ENCODE peak calls at places on chromosomes 4 and X, in six cellular contexts. One of them, this sample, is unnamed.

GRCh38 chr4:52659016-52659721 is at the start of gene USP46:
- DNase-seq in IMR-90: peak
- DNase-seq in trophoblast cell: peak
- DNase-seq in mesenchymal stem cell: peak
- DNase-seq in H1: no peak
- DNase-seq in neuronal stem cell: peak
- DNase-seq in this sample: peak

GRCh38 chrX:7889680-7890079 is 37.5 kb downstream of the PNPLA4 start:
- DNase-seq in IMR-90: peak
- DNase-seq in trophoblast cell: peak
- DNase-seq in neuronal stem cell: no peak
- DNase-seq in H1: no peak
- DNase-seq in mesenchymal stem cell: peak
- DNase-seq in this sample: no peak

GRCh38 chrX:15269618-15270521 is at the start of gene ASB9:
- DNase-seq in neuronal stem cell: no peak
- DNase-seq in trophoblast cell: peak
- DNase-seq in H1: no peak
- DNase-seq in IMR-90: peak
- DNase-seq in mesenchymal stem cell: peak
- DNase-seq in this sample: peak

GRCh38 chrX:41922694-41923171 is 621 bp downstream of the CASK start:
- DNase-seq in IMR-90: no peak
- DNase-seq in trophoblast cell: peak
- DNase-seq in neuronal stem cell: no peak
- DNase-seq in H1: no peak
- DNase-seq in mesenchymal stem cell: peak
- DNase-seq in this sample: peak

GRCh38 chr4:4446434-4446833 is 59.5 kb downstream of the NSG1 start:
- DNase-seq in mesenchymal stem cell: no peak
- DNase-seq in neuronal stem cell: no peak
- DNase-seq in trophoblast cell: peak
- DNase-seq in IMR-90: peak
- DNase-seq in H1: no peak
- DNase-seq in this sample: no peak

GRCh38 chr4:176011523-176011922 is 54.1 kb upstream of the WDR17 start:
- DNase-seq in IMR-90: no peak
- DNase-seq in mesenchymal stem cell: no peak
- DNase-seq in trophoblast cell: no peak
- DNase-seq in H1: no peak
- DNase-seq in neuronal stem cell: no peak
- DNase-seq in this sample: no peak

GRCh38 chr4:147479817-147480216 is 1.1 kb upstream of the EDNRA start:
- DNase-seq in neuronal stem cell: no peak
- DNase-seq in trophoblast cell: no peak
- DNase-seq in H1: no peak
- DNase-seq in IMR-90: peak
- DNase-seq in mesenchymal stem cell: peak
- DNase-seq in this sample: no peak

GRCh38 chrX:37783284-37783683 is 3.4 kb downstream of the CYBB start:
- DNase-seq in IMR-90: no peak
- DNase-seq in mesenchymal stem cell: no peak
- DNase-seq in H1: no peak
- DNase-seq in neuronal stem cell: no peak
- DNase-seq in trophoblast cell: no peak
- DNase-seq in this sample: no peak

GRCh38 chrX:125894947-125895346 is 271.1 kb downstream of the DCAF12L2 start:
- DNase-seq in IMR-90: no peak
- DNase-seq in trophoblast cell: no peak
- DNase-seq in mesenchymal stem cell: no peak
- DNase-seq in neuronal stem cell: no peak
- DNase-seq in H1: no peak
- DNase-seq in this sample: no peak

GRCh38 chrX:5080812-5081211 is 1147.9 kb downstream of the NLGN4X start:
- DNase-seq in mesenchymal stem cell: no peak
- DNase-seq in neuronal stem cell: no peak
- DNase-seq in trophoblast cell: no peak
- DNase-seq in IMR-90: no peak
- DNase-seq in H1: no peak
- DNase-seq in this sample: no peak

GRCh38 chr4:166169111-166169510 is 296.1 kb downstream of the TLL1 start:
- DNase-seq in mesenchymal stem cell: peak
- DNase-seq in neuronal stem cell: no peak
- DNase-seq in H1: no peak
- DNase-seq in trophoblast cell: peak
- DNase-seq in IMR-90: no peak
- DNase-seq in this sample: peak

GRCh38 chrX:100194073-100194775 is 215.8 kb downstream of the PCDH19 start:
- DNase-seq in mesenchymal stem cell: no peak
- DNase-seq in H1: no peak
- DNase-seq in IMR-90: no peak
- DNase-seq in trophoblast cell: no peak
- DNase-seq in neuronal stem cell: no peak
- DNase-seq in this sample: no peak
- H4K91ac ChIP-seq in mesenchymal stem cell: no peak
- H4K91ac ChIP-seq in H1: no peak
- H4K91ac ChIP-seq in IMR-90: no peak
- H4K91ac ChIP-seq in trophoblast cell: no peak
- H4K91ac ChIP-seq in neuronal stem cell: no peak
- H4K91ac ChIP-seq in this sample: no peak

GRCh38 chr4:81891005-81891795 is 419.5 kb upstream of the RASGEF1B start:
- DNase-seq in neuronal stem cell: peak
- DNase-seq in mesenchymal stem cell: no peak
- DNase-seq in trophoblast cell: no peak
- DNase-seq in H1: no peak
- DNase-seq in IMR-90: no peak
- DNase-seq in this sample: no peak

DNA sequence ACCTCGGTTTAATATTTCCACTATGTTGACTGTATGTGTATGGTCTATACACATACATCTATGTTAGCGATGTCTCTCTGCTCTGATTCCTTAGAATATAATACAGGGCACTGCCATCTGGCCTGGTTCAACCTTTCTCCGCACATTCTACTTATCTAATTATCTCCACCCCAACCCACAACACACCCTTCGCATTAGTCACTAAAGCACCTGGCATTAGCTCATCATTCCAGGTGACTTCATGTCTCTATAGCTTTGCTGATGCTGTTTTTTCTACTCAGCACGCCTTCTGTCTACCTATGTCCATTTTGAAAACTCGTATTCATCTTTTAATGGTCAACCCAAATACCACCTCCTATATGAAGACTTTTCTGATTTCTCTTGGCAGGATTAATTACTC is 425.2 kb upstream of the RASGEF1B start:
- DNase-seq in neuronal stem cell: no peak
- DNase-seq in mesenchymal stem cell: no peak
- DNase-seq in H1: no peak
- DNase-seq in IMR-90: no peak
- DNase-seq in trophoblast cell: peak
- DNase-seq in this sample: no peak
- H4K91ac ChIP-seq in neuronal stem cell: no peak
- H4K91ac ChIP-seq in mesenchymal stem cell: no peak
- H4K91ac ChIP-seq in H1: no peak
- H4K91ac ChIP-seq in IMR-90: no peak
- H4K91ac ChIP-seq in trophoblast cell: no peak
- H4K91ac ChIP-seq in this sample: no peak

DNA sequence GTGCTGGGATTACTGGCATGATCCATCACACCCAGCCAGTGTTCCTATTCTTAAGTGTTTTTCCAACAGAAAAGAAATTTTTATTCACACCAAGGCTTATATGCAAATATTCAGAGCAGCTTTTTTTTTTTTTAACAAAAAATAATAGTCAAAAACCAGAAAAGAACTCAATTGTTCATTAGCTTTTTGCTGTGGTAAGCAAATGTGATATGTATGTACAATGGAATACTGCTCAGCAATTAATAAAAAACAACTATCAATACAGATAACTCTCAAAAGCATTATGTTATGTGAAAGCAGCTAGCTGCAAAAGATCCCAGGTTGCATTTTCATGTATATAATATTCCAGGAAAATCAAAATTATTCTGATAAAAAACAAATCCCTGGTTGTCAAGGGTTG is 132.3 kb downstream of the SLIT2 start:
- DNase-seq in H1: no peak
- DNase-seq in mesenchymal stem cell: no peak
- DNase-seq in IMR-90: no peak
- DNase-seq in neuronal stem cell: no peak
- DNase-seq in trophoblast cell: no peak
- DNase-seq in this sample: no peak
- H4K91ac ChIP-seq in H1: no peak
- H4K91ac ChIP-seq in mesenchymal stem cell: no peak
- H4K91ac ChIP-seq in IMR-90: no peak
- H4K91ac ChIP-seq in neuronal stem cell: no peak
- H4K91ac ChIP-seq in trophoblast cell: no peak
- H4K91ac ChIP-seq in this sample: no peak

GRCh38 chrX:113539599-113540356 is 699.1 kb upstream of the AMOT start:
- DNase-seq in IMR-90: no peak
- DNase-seq in mesenchymal stem cell: no peak
- DNase-seq in H1: no peak
- DNase-seq in neuronal stem cell: no peak
- DNase-seq in trophoblast cell: no peak
- DNase-seq in this sample: no peak
- H4K91ac ChIP-seq in IMR-90: no peak
- H4K91ac ChIP-seq in mesenchymal stem cell: no peak
- H4K91ac ChIP-seq in H1: no peak
- H4K91ac ChIP-seq in neuronal stem cell: no peak
- H4K91ac ChIP-seq in trophoblast cell: no peak
- H4K91ac ChIP-seq in this sample: no peak

GRCh38 chr4:1323635-1324442 is 23.2 kb upstream of the UVSSA start:
- DNase-seq in IMR-90: peak
- DNase-seq in trophoblast cell: peak
- DNase-seq in mesenchymal stem cell: peak
- DNase-seq in H1: no peak
- DNase-seq in neuronal stem cell: no peak
- DNase-seq in this sample: no peak
- H4K91ac ChIP-seq in IMR-90: no peak
- H4K91ac ChIP-seq in trophoblast cell: no peak
- H4K91ac ChIP-seq in mesenchymal stem cell: no peak
- H4K91ac ChIP-seq in H1: no peak
- H4K91ac ChIP-seq in neuronal stem cell: peak
- H4K91ac ChIP-seq in this sample: no peak

GRCh38 chrX:49292400-49293362 is 10.8 kb upstream of the GAGE10 start:
- DNase-seq in mesenchymal stem cell: no peak
- DNase-seq in trophoblast cell: no peak
- DNase-seq in IMR-90: no peak
- DNase-seq in H1: no peak
- DNase-seq in neuronal stem cell: no peak
- DNase-seq in this sample: no peak

GRCh38 chrX:49286581-49286980 is 16.9 kb upstream of the GAGE10 start:
- DNase-seq in IMR-90: no peak
- DNase-seq in neuronal stem cell: no peak
- DNase-seq in trophoblast cell: no peak
- DNase-seq in H1: no peak
- DNase-seq in mesenchymal stem cell: no peak
- DNase-seq in this sample: no peak

GRCh38 chrX:49287665-49288064 is 15.8 kb upstream of the GAGE10 start:
- DNase-seq in neuronal stem cell: no peak
- DNase-seq in mesenchymal stem cell: no peak
- DNase-seq in H1: no peak
- DNase-seq in trophoblast cell: no peak
- DNase-seq in IMR-90: no peak
- DNase-seq in this sample: no peak

GRCh38 chrX:49290215-49290614 is 13.2 kb upstream of the GAGE10 start:
- DNase-seq in IMR-90: no peak
- DNase-seq in mesenchymal stem cell: no peak
- DNase-seq in H1: no peak
- DNase-seq in trophoblast cell: no peak
- DNase-seq in neuronal stem cell: no peak
- DNase-seq in this sample: no peak

DNA sequence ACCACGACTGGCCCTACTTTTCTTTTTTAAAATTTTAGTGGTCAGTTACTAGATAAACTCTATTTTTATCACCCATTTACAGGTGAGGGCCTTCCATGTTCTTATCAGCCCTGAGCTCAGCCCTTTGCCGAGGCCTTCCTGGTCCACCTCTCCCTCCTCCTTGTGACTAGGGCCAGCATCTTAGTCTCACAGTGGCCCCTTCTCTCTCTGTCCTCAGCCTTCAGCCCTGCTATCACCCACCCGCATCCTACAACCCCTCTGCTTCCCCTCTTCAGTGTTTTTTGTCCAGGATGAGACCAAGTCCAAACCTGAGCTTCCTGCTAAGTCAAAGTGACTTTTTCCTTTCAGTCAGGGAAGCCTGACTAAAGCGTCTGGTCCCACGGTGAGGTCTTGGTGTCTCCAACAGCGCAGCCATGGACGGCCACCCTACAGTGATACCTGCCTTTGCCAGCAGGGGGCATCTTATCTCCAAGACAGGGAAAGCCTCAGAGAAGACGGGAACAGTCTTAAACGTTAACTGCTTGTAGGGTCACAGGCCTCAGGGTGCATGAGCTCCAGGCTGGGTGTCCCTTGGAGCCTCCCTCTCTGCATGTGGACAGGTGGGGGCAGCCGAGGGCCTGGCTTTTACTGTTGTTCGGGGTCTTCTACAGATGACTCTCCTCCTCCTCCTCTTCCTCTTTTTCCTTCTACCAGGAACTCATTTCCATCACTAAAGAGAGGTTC is 11.7 kb upstream of the GAGE10 start:
- DNase-seq in IMR-90: peak
- DNase-seq in trophoblast cell: peak
- DNase-seq in neuronal stem cell: peak
- DNase-seq in mesenchymal stem cell: peak
- DNase-seq in H1: peak
- DNase-seq in this sample: peak
- H4K91ac ChIP-seq in IMR-90: no peak
- H4K91ac ChIP-seq in trophoblast cell: no peak
- H4K91ac ChIP-seq in neuronal stem cell: no peak
- H4K91ac ChIP-seq in mesenchymal stem cell: no peak
- H4K91ac ChIP-seq in H1: no peak
- H4K91ac ChIP-seq in this sample: no peak